ENCODE peak calls at places on chromosomes 12 and 14, in five cellular contexts. B is AG09309; Q is CD8-positive, alpha-beta T cell; T is NB4; F is right atrium auricular region. H is an unnamed sample.

GRCh38 chr12:2049604-2050540 is 2.9 kb upstream of the CACNA1C start:
- DNase-seq in B (no peak), Q (no peak), T (peak; percentile 22), F (no peak), H (no peak)

GRCh38 chr14:94532462-94532861 is 23.2 kb upstream of the SERPINA12 start:
- DNase-seq in B (no peak), Q (no peak), T (no peak), F (no peak), H (no peak)

GRCh38 chr12:85466906-85467305 is 186.9 kb downstream of the ALX1 start:
- DNase-seq in B (no peak), Q (no peak), T (no peak), F (no peak), H (no peak)

GRCh38 chr14:52051861-52052260 is 17.0 kb downstream of the NID2 start:
- DNase-seq in B (no peak), Q (no peak), T (no peak), F (no peak), H (no peak)

GRCh38 chr14:95299271-95299670 is 20.4 kb downstream of the CLMN start:
- DNase-seq in B (no peak), Q (no peak), T (no peak), F (no peak), H (no peak)

GRCh38 chr14:76580967-76581366 is 180.3 kb upstream of the VASH1 start:
- DNase-seq in B (no peak), Q (no peak), T (no peak), F (no peak), H (no peak)

GRCh38 chr14:64391986-64392385 is 3.8 kb downstream of the MTHFD1 start:
- DNase-seq in B (no peak), Q (no peak), T (no peak), F (no peak), H (no peak)

GRCh38 chr12:51188359-51189051 is 15.6 kb upstream of the TFCP2 start:
- DNase-seq in B (no peak), Q (no peak), T (no peak), F (no peak), H (no peak)

GRCh38 chr14:99936056-99936455 is 129.2 kb upstream of the EVL start:
- DNase-seq in B (no peak), Q (no peak), T (no peak), F (no peak), H (no peak)

GRCh38 chr12:89345376-89345775 is 6.9 kb downstream of the DUSP6 start:
- DNase-seq in B (no peak), Q (no peak), T (no peak), F (no peak), H (no peak)

GRCh38 chr12:50353404-50353803 is 43.0 kb downstream of the FAM186A start:
- DNase-seq in B (no peak), Q (no peak), T (peak; percentile 14), F (no peak), H (no peak)

GRCh38 chr14:34750670-34751069 is 36.3 kb upstream of the CFL2 start:
- DNase-seq in B (peak; percentile 34), Q (no peak), T (no peak), F (no peak), H (peak; percentile 44)

GRCh38 chr14:31825459-31825858 is 251.6 kb upstream of the ARHGAP5 start:
- DNase-seq in B (no peak), Q (no peak), T (no peak), F (no peak), H (no peak)

GRCh38 chr12:82673698-82674097 is 13.0 kb upstream of the TMTC2 start:
- DNase-seq in B (no peak), Q (no peak), T (no peak), F (no peak), H (no peak)

GRCh38 chr14:24806061-24806678 is 172.2 kb upstream of the GZMB start:
- DNase-seq in B (peak; percentile 4), Q (peak; percentile 16), T (peak; percentile 51), F (no peak), H (peak; percentile 5)

GRCh38 chr14:79837699-79838098 is 373.6 kb downstream of the DIO2 start:
- DNase-seq in B (no peak), Q (no peak), T (no peak), F (no peak), H (no peak)

GRCh38 chr14:67820428-67820881 is 876 bp downstream of the RAD51B start:
- DNase-seq in B (no peak), Q (no peak), T (peak; percentile 47), F (no peak), H (no peak)

GRCh38 chr14:61662437-61663311 is 32.6 kb upstream of the HIF1A start:
- DNase-seq in B (no peak), Q (peak; percentile 53), T (peak; percentile 90), F (no peak), H (no peak)

GRCh38 chr12:3252416-3252815 is 175.2 kb downstream of the TSPAN9 start:
- DNase-seq in B (no peak), Q (no peak), T (no peak), F (peak; percentile 95), H (no peak)

GRCh38 chr12:78086553-78087362 is 256.1 kb downstream of the NAV3 start:
- DNase-seq in B (no peak), Q (no peak), T (no peak), F (no peak), H (no peak)

DNA sequence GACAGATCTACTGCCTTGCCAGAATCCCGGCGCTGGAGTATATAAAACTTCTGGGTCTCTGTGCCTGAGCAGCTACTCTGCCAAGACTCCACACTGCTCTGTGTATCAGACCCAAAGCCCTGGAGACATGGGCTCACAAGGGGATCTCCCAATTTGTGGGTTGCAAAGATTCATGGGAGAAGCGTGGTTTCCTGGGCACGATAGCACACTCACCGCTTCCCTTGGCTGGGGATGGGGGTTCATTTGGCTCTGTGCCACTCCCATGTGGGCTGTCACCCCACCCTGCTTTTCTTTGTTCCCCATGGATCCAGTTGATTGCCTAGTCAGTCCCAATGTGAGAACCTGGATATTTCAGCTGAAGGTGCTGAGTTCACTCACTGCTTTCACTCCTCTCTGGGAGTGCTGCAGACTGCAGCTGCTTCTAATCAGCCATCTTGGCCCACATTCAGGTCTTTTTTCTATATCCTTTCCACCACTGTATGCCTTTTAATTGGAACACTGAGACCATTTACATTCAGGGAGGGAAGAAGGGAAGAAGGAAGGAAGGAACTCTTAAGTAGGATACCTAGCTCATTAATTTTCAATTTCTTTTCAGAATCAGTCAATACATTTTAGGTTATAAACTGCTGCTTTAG is 39.9 kb upstream of the PCNX4 start:
- DNase-seq in B (peak; percentile 10), Q (peak; percentile 13), T (peak; percentile 1), F (no peak), H (no peak)
- H3K4me3 ChIP-seq in B (no peak overlapping the region), Q (peak overlapping the region; percentile 1), T (no peak overlapping the region), F (no peak overlapping the region), H (no peak overlapping the region)

GRCh38 chr14:75427482-75428229 is at the start of gene JDP2:
- DNase-seq in B (peak; percentile 38), Q (peak; percentile 29), T (peak; percentile 92), F (peak; percentile 96), H (no peak)
- TF ChIP-seq CTCF in B (peak; percentile 17), Q (no peak), T (no peak), F (no peak), H (no peak)

DNA sequence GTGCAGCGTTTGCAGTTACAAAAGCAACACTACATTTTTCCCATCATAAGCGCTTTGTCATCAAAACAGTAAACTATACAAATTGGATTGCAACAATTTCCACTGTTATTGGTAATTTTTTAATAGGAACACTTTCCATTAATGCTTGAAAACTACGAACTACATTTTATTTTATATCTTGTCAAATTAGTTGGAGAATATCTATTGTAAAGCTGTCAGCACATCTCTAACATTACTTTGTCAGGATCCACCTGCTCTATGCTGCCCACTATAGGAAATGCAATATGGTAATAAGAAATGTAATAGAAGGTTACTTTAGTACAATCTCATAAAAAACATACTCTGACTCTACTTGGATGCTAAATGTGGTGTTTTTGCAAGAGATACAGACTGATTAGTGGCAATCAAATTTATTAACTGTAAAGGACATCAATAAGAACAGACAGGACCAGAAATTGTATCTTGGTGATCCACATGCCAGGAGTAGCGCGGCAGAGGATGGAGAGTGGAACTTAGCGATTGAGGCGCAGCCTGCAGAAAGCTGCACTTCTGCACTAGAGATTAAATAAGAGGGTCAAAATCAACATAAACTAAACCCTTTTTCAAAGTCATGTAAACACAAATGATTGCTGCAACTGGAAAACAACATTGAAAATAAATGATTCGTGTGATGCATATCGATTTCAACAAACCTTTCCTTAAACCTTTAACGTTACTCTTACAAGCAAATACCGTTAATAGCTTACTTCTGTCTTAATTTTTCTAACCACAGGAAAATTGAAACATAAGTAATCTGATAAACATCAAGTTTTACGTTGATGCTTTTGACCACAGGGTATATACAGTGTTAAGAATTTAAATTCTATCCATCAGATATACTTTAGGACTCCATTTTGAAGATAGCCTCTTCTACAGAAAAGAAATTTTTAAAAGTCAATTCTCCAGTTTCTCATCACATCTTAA is 3.6 kb upstream of the ARID2 start:
- DNase-seq in B (no peak), Q (no peak), T (peak; percentile 69), F (no peak), H (no peak)
- H3K4me3 ChIP-seq in B (peak overlapping the region; percentile 89), Q (peak overlapping the region; percentile 85), T (peak overlapping the region; percentile 96), F (peak overlapping the region; percentile 92), H (peak overlapping the region; percentile 78)

GRCh38 chr12:42652048-42652447 is 62.5 kb upstream of the PRICKLE1 start:
- DNase-seq in B (no peak), Q (no peak), T (peak; percentile 7), F (no peak), H (no peak)
- TF ChIP-seq CTCF in B (no peak), Q (no peak), T (no peak), F (no peak), H (no peak)

DNA sequence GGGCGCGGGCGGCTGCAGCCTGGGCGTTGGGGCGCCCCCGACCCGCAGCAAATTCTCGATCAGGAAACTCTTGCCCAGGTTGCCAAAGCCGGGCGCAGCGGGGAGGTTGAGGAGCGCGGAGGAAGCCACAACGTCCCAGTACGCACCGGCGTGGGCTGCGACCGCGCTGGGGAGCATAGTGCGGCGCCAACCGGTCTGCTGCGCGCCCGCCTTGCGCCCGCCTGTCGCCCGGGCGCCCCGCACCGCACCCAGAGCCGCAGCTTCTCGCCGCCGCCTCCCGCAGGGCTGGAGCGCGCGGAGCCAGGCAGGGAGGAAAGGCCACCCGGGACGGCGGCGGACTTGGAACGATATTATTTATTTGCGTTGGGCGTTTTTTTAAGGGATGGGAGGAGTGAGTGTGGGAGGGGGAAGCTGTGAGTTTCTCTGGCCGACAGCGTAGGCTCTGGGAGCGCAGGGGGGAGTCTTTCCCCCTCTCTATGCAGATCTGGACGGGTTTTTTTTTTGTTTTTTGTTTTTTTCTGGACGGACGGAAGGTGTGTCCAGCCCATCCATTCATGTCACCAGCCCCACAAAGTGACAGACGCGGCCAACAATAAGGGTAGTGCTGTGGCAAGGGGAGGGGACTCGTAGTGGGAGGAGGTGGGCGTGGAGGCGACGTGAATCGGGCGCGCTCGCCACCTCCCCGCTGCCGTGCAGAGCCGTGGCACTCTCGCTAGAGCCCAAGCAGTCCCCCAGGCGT is at the start of gene DBX2:
- DNase-seq in B (no peak), Q (no peak), T (no peak), F (no peak), H (no peak)
- H3K4me3 ChIP-seq in B (peak within 1 kb of the TSS; percentile 44), Q (no peak within 1 kb of the TSS), T (no peak within 1 kb of the TSS), F (peak within 1 kb of the TSS; percentile 43), H (peak within 1 kb of the TSS; percentile 36)

H was measured in AG04449.